ENCODE peak calls at places on chromosomes 2 and 18, in seven cellular contexts. D is left lung, K is SK-N-SH, G is cardiac fibroblast, L is tibial nerve, V is AG09309, A is GM23338. X is an unnamed sample.
A peak's percentile ranks its signal among the peaks of the same experiment; 100 is the strongest.

GRCh38 chr2:216139884-216140283 is 30.7 kb downstream of the XRCC5 start:
- DNase-seq in A (peak; percentile 64), D (no peak), G (no peak), V (no peak), L (no peak), K (peak; percentile 27), X (no peak)

GRCh38 chr2:98512699-98513098 is 68.0 kb downstream of the INPP4A start:
- DNase-seq in D (no peak), A (no peak), K (no peak), V (no peak), L (no peak), G (no peak), X (no peak)

GRCh38 chr2:33806041-33806440 is 206.9 kb upstream of the FAM98A start:
- DNase-seq in L (no peak), V (no peak), K (no peak), G (no peak), A (no peak), D (no peak), X (no peak)

GRCh38 chr2:169363027-169363569 is 764 bp upstream of the LRP2 start:
- DNase-seq in V (no peak), D (no peak), L (no peak), A (peak; percentile 38), K (peak; percentile 32), G (no peak), X (no peak)

GRCh38 chr2:39468574-39469331 is 31.7 kb upstream of the MAP4K3 start:
- DNase-seq in K (no peak), G (peak; percentile 80), D (no peak), V (no peak), A (peak; percentile 31), L (no peak), X (peak; percentile 16)

GRCh38 chr2:100877555-100877954 is 57.6 kb downstream of the NPAS2 start:
- DNase-seq in A (no peak), K (no peak), D (no peak), L (no peak), G (peak; percentile 77), V (no peak), X (no peak)

GRCh38 chr18:8681196-8681595 is 24.2 kb upstream of the MTCL1 start:
- DNase-seq in D (no peak), V (no peak), K (no peak), L (no peak), G (no peak), A (no peak), X (no peak)

GRCh38 chr18:5122270-5122669 is 74.8 kb downstream of the AKAIN1 start:
- DNase-seq in L (no peak), D (no peak), A (no peak), G (no peak), K (no peak), V (no peak), X (no peak)

GRCh38 chr2:129757915-129758421 is 221.5 kb upstream of the RAB6C start:
- DNase-seq in A (peak; percentile 68), G (no peak), L (no peak), K (peak; percentile 42), D (no peak), V (no peak), X (no peak)

GRCh38 chr2:66434679-66435548 is at the start of gene MEIS1:
- DNase-seq in D (peak; percentile 89), A (peak; percentile 89), L (peak; percentile 86), V (peak; percentile 97), K (peak; percentile 88), G (peak; percentile 99), X (peak; percentile 97)

GRCh38 chr2:32712870-32713269 is 85.0 kb downstream of the TTC27 start:
- DNase-seq in K (no peak), G (peak; percentile 82), V (no peak), D (no peak), L (no peak), A (no peak), X (no peak)

GRCh38 chr18:4126939-4127338 is 328.2 kb downstream of the DLGAP1 start:
- DNase-seq in K (no peak), G (no peak), D (no peak), L (no peak), V (no peak), A (no peak), X (no peak)

GRCh38 chr2:109030870-109031480 is 42.0 kb upstream of the EDAR start:
- DNase-seq in D (no peak), G (no peak), V (no peak), A (peak; percentile 11), L (no peak), K (no peak), X (no peak)

GRCh38 chr2:64932327-64933216 is 56.6 kb upstream of the SLC1A4 start:
- DNase-seq in A (no peak), V (no peak), L (no peak), K (no peak), G (no peak), D (no peak), X (no peak)

GRCh38 chr2:171433763-171434670 is at the start of the genes DCAF17 and METTL8:
- DNase-seq in L (peak; percentile 85), K (peak; percentile 95), A (peak; percentile 98), D (peak; percentile 97), G (peak; percentile 97), V (peak; percentile 68), X (peak; percentile 59)

GRCh38 chr2:113876503-113877387 is 13.1 kb upstream of the ACTR3 start:
- DNase-seq in K (no peak), G (no peak), D (no peak), A (peak; percentile 61), L (no peak), V (no peak), X (no peak)

GRCh38 chr2:98623657-98624056 is 15.3 kb downstream of the UNC50 start:
- DNase-seq in L (peak; percentile 23), V (no peak), G (peak; percentile 70), A (no peak), K (no peak), D (peak; percentile 39), X (no peak)

GRCh38 chr18:34001376-34001775 is 223.3 kb downstream of the NOL4 start:
- DNase-seq in G (no peak), A (no peak), V (no peak), D (no peak), K (no peak), L (no peak), X (no peak)

GRCh38 chr2:46793423-46794416 is 121.9 kb downstream of the MCFD2 start:
- DNase-seq in L (no peak), G (no peak), K (no peak), V (no peak), D (no peak), A (no peak), X (no peak)

GRCh38 chr2:152425765-152426710 is 91.1 kb downstream of the FMNL2 start:
- DNase-seq in L (no peak), K (no peak), G (peak; percentile 33), D (no peak), V (no peak), A (no peak), X (no peak)

GRCh38 chr2:69975853-69976462 is 14.5 kb upstream of the ASPRV1 start:
- DNase-seq in V (no peak), G (no peak), K (no peak), L (no peak), A (no peak), D (peak; percentile 50), X (no peak)

GRCh38 chr2:233270366-233270765 is 18.9 kb downstream of the ATG16L1 start:
- DNase-seq in G (no peak), L (no peak), A (no peak), D (no peak), V (no peak), K (no peak), X (no peak)

GRCh38 chr2:47256416-47257087 is 101.4 kb upstream of the STPG4 start:
- DNase-seq in D (no peak), G (no peak), V (no peak), L (no peak), K (no peak), A (no peak), X (no peak)

GRCh38 chr2:42742740-42743666 is 20.9 kb downstream of the OXER1 start:
- DNase-seq in G (no peak), L (no peak), A (peak; percentile 45), V (no peak), D (no peak), K (no peak), X (no peak)
- TF ChIP-seq CTCF in G (no peak), L (no peak), A (peak; percentile 16), V (no peak), D (no peak), K (no peak), X (no peak)

DNA sequence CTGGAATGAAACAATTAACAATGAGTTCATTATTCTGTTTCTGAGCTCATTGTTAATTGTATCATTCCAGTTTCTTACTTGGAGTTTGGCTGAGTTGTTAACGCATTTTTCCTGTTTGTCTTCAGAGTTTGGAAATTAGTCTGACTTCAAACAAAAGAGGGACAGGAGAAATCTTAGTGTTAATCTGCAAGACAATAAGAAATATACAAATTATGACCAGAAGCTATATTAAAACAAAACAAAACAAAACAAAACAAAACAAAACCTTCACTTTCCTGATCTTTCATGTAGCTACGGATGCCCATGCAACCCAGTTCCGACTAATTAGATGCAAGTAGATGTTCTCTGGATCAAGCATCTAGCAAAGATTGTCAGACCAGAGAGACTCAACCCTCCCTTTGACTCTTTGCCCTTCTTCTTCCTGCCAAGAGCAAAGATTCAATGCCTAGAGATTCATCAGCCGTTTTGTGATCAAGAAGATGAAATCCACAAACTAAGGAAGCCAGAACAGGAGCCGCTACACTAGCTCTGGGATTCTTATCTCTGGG is 686.2 kb upstream of the FSHR start:
- DNase-seq in L (no peak), A (no peak), K (no peak), V (no peak), D (no peak), G (no peak), X (no peak)
- H3K4me3 ChIP-seq in L (no peak overlapping the region), A (no peak overlapping the region), K (no peak overlapping the region), V (no peak overlapping the region), D (no peak overlapping the region), G (no peak overlapping the region), X (no peak overlapping the region)

DNA sequence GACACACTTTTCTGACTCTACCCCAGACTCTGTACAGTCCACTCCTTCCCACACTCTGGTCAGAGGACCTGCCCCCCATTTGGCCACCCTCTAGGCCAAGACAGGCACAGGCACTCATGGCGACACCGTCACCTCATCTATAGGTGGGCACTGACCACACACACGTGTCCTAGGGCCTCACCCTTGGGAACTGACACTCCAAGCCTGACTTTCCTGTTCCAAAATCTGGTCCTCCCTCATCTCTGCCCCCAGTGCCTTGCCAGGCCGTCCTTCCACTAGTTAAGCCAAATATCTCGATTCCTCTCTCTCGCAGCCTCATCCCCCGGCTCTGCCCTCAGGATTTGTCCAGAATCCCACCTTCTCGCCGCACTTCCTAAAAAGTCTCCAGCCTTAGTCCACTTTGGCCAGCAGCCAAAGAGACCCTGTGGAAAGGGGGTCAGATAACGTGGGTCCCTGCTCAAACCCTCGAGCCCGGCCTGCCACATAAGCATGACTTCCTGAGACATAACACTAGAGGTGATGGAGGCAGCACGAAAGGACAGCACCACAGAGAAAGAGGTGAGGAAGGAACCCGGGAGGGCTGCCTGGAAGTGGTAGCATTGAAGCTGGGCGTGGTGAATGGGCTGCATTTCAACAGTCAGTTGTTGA is 105.8 kb upstream of the OTOS start:
- DNase-seq in L (no peak), V (no peak), A (no peak), D (no peak), K (no peak), G (no peak), X (no peak)
- TF ChIP-seq CTCF in L (no peak), V (no peak), A (no peak), D (no peak), K (no peak), G (no peak), X (no peak)

DNA sequence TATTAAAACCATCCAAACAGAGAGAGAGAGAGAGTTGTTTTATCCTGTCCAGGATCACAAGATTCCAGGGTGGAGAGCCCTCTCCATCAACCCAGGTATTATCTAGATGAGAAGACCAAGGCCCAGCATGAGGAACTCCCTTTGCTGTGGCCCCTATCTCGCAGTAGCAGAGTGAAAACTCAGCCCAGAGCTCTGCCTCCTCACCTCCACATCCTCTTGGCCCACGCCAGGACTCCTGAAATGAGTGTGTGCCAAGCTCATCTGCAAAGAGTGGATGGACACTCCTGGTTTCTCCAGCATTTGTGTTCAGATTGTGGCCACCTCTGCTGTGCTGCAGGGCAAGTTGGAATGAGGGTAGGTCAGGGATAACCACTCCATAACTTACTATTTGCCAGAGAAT is 583.4 kb upstream of the ID2 start:
- DNase-seq in D (no peak), L (no peak), G (no peak), A (no peak), V (no peak), K (no peak), X (no peak)
- H3K4me3 ChIP-seq in D (no peak overlapping the region), L (no peak overlapping the region), G (no peak overlapping the region), A (no peak overlapping the region), V (no peak overlapping the region), K (no peak overlapping the region), X (no peak overlapping the region)